ENCODE peak calls at places on chromosome 12, in nine cellular contexts. D is activated CD4-positive, alpha-beta T cell treated with anti-CD3 and anti-CD28 coated beads for 48 hours; M is K562; G is stimulated activated CD8-positive, alpha-beta memory T cell treated with anti-CD3 and anti-CD28 coated beads, Interleukin-4, amount 100 ng/mL, for 24 hours; F is activated CD8-positive, alpha-beta memory T cell treated with anti-CD3 and anti-CD28 coated beads, Interleukin-2, amount 50 U/mL, for 4 hours; K is astrocyte of the hippocampus; B is ascending aorta; V is activated gamma-delta T cell; Z is right cardiac atrium. H is an unnamed sample.

GRCh38 chr12:114848661-114849060 is 164.7 kb upstream of the TBX3 start:
- DNase-seq in Z (no peak), V (no peak), F (no peak), B (no peak), M (no peak), G (no peak), D (no peak), K (peak), H (peak)

GRCh38 chr12:87930033-87930432 is 99.2 kb downstream of the C12orf50 start:
- DNase-seq in B (no peak), G (no peak), F (no peak), D (no peak), M (no peak), K (peak), V (no peak), Z (peak), H (no peak)

GRCh38 chr12:42385341-42385841 is 59.4 kb downstream of the PPHLN1 start:
- DNase-seq in B (no peak), D (no peak), K (no peak), F (no peak), Z (no peak), G (no peak), M (peak), V (no peak), H (no peak)

GRCh38 chr12:11978985-11979384 is 91.8 kb upstream of the BCL2L14 start:
- DNase-seq in M (no peak), K (no peak), F (no peak), D (no peak), Z (no peak), V (no peak), G (no peak), B (no peak), H (no peak)

GRCh38 chr12:10341892-10342509 is 34.3 kb downstream of the KLRD1 start:
- DNase-seq in K (no peak), G (no peak), D (no peak), F (no peak), V (no peak), Z (no peak), M (no peak), B (no peak), H (no peak)

GRCh38 chr12:86669010-86669409 is 412.8 kb upstream of the MGAT4C start:
- DNase-seq in Z (no peak), V (no peak), B (no peak), M (no peak), F (no peak), K (no peak), D (no peak), G (no peak), H (no peak)

GRCh38 chr12:128861226-128862016 is 8.1 kb downstream of the GLT1D1 start:
- DNase-seq in M (no peak), D (no peak), F (no peak), G (no peak), Z (no peak), B (no peak), K (no peak), V (no peak), H (no peak)

GRCh38 chr12:132918680-132919079 is 31.3 kb upstream of the CHFR start:
- DNase-seq in M (no peak), G (no peak), B (no peak), F (no peak), D (no peak), Z (no peak), V (no peak), K (no peak), H (no peak)

GRCh38 chr12:77943466-77943865 is 112.8 kb downstream of the NAV3 start:
- DNase-seq in B (no peak), D (no peak), M (no peak), V (no peak), F (no peak), Z (no peak), G (no peak), K (no peak), H (peak)

GRCh38 chr12:46659032-46659703 is 166.6 kb downstream of the SLC38A4 start:
- DNase-seq in F (no peak), K (peak), Z (peak), B (no peak), V (no peak), G (no peak), M (no peak), D (no peak), H (peak)

GRCh38 chr12:54217774-54218221 is 29.0 kb upstream of the SMUG1 start:
- DNase-seq in F (no peak), K (peak), M (no peak), D (peak), G (no peak), V (no peak), B (no peak), Z (peak), H (no peak)

GRCh38 chr12:69835048-69835447 is 10.0 kb downstream of the MYRFL start:
- DNase-seq in B (no peak), G (no peak), Z (no peak), D (no peak), K (no peak), F (no peak), V (no peak), M (no peak), H (no peak)

GRCh38 chr12:114481200-114481535 is 75.2 kb upstream of the TBX5 start:
- DNase-seq in M (no peak), V (no peak), F (no peak), Z (peak), B (no peak), D (no peak), K (no peak), G (no peak), H (peak)

GRCh38 chr12:106583578-106584103 is 837 bp downstream of the RFX4 start:
- DNase-seq in B (no peak), M (no peak), F (no peak), G (no peak), D (peak), Z (peak), K (peak), V (no peak), H (peak)

GRCh38 chr12:66269757-66270383 is 32.4 kb upstream of the HELB start:
- DNase-seq in Z (peak), V (no peak), M (no peak), D (peak), G (no peak), F (no peak), K (peak), B (no peak), H (peak)

GRCh38 chr12:100926669-100927248 is 132.2 kb downstream of the ANO4 start:
- DNase-seq in G (no peak), V (no peak), K (peak), M (no peak), F (no peak), Z (no peak), B (no peak), D (no peak), H (peak)

GRCh38 chr12:121918679-121919038 is 267 bp downstream of the CFAP251 start:
- DNase-seq in M (no peak), D (peak), F (no peak), K (no peak), Z (no peak), B (no peak), V (no peak), G (no peak), H (no peak)

GRCh38 chr12:2395352-2395977 is 342.7 kb downstream of the CACNA1C start:
- DNase-seq in V (no peak), B (no peak), Z (peak), D (peak), K (peak), F (peak), G (peak), M (peak), H (peak)

GRCh38 chr12:111438501-111438900 is 32.8 kb downstream of the SH2B3 start:
- DNase-seq in D (peak), Z (peak), G (peak), F (peak), M (no peak), K (peak), V (peak), B (no peak), H (peak)

GRCh38 chr12:27535318-27535717 is 11.3 kb downstream of the PPFIBP1 start:
- DNase-seq in G (no peak), V (no peak), M (no peak), B (no peak), F (no peak), D (no peak), Z (no peak), K (no peak), H (no peak)

GRCh38 chr12:6941786-6942185 is 1.8 kb upstream of the RNU7-1 start:
- DNase-seq in V (no peak), D (no peak), F (no peak), Z (peak), M (no peak), G (no peak), K (no peak), B (no peak), H (no peak)

GRCh38 chr12:106049546-106049945 is 89.2 kb downstream of the NUAK1 start:
- DNase-seq in D (no peak), B (no peak), K (no peak), M (no peak), Z (no peak), V (no peak), F (no peak), G (no peak), H (no peak)

GRCh38 chr12:109739747-109740693 is 26.4 kb downstream of the FAM222A start:
- DNase-seq in B (no peak), M (peak), V (no peak), Z (no peak), F (peak), K (no peak), D (no peak), G (no peak), H (peak)

GRCh38 chr12:12533238-12533829 is 29.3 kb downstream of the DUSP16 start:
- DNase-seq in Z (peak), D (no peak), V (no peak), B (no peak), M (peak), F (no peak), K (peak), G (no peak), H (no peak)

GRCh38 chr12:89140580-89141236 is 211.6 kb downstream of the DUSP6 start:
- DNase-seq in V (no peak), M (no peak), K (no peak), B (no peak), Z (peak), D (no peak), G (no peak), F (no peak), H (no peak)

GRCh38 chr12:10667581-10667980 is 6.3 kb downstream of the STYK1 start:
- DNase-seq in F (no peak), B (no peak), M (no peak), K (no peak), V (no peak), Z (no peak), D (no peak), G (no peak), H (no peak)

GRCh38 chr12:49987620-49988303 is 15.0 kb downstream of the AQP6 start:
- DNase-seq in F (no peak), K (no peak), Z (no peak), V (no peak), D (no peak), B (no peak), G (no peak), M (no peak), H (no peak)